ENCODE peak calls at places on chromosomes 1 and 21, in eight cellular contexts. R is A549, T is endothelial cell of umbilical vein, V is SK-N-SH, K is K562, E is GM12878, W is HCT116, D is WTC11. A is an unnamed sample.

GRCh38 chr1:85203573-85204169 is 2.9 kb upstream of the SYDE2 start:
- DNase-seq in K (no peak), V (no peak), D (no peak), E (no peak), T (no peak), R (no peak), W (no peak), A (no peak)

GRCh38 chr1:30735668-30736498 is 12.5 kb upstream of the MATN1 start:
- DNase-seq in V (no peak), E (no peak), K (no peak), T (no peak), W (no peak), D (no peak), R (no peak), A (no peak)

GRCh38 chr1:14804626-14805025 is 206.1 kb downstream of the KAZN start:
- DNase-seq in W (peak), T (no peak), V (peak), K (peak), R (peak), D (peak), E (no peak), A (peak)

GRCh38 chr1:118100686-118101300 is 84.2 kb downstream of the SPAG17 start:
- DNase-seq in K (no peak), E (no peak), D (no peak), T (no peak), V (no peak), R (no peak), W (no peak), A (no peak)

GRCh38 chr21:39385299-39386145 is 36.6 kb upstream of the HMGN1 start:
- DNase-seq in E (no peak), T (peak), R (peak), K (no peak), D (no peak), W (no peak), V (peak), A (peak)

GRCh38 chr1:209155556-209155955 is 428.0 kb upstream of the CAMK1G start:
- DNase-seq in V (no peak), D (no peak), E (no peak), K (no peak), R (no peak), T (no peak), W (no peak), A (no peak)

GRCh38 chr1:63012339-63012738 is 228.4 kb downstream of the ATG4C start:
- DNase-seq in D (no peak), R (no peak), V (no peak), T (no peak), W (no peak), K (no peak), E (no peak), A (no peak)

GRCh38 chr1:54795100-54795665 is 5.9 kb downstream of the TTC22 start:
- DNase-seq in R (no peak), V (peak), D (no peak), E (no peak), T (no peak), K (no peak), W (no peak), A (no peak)

GRCh38 chr1:73593379-73593778 is 604.6 kb downstream of the LRRIQ3 start:
- DNase-seq in K (no peak), D (no peak), T (peak), R (peak), W (no peak), V (no peak), E (no peak), A (peak)

GRCh38 chr1:12521096-12521495 is 96.9 kb downstream of the DHRS3 start:
- DNase-seq in K (no peak), T (no peak), R (no peak), W (no peak), E (no peak), D (no peak), V (peak), A (no peak)

GRCh38 chr1:192810253-192810880 is 1.5 kb downstream of the RGS2 start:
- DNase-seq in K (no peak), E (no peak), W (no peak), V (no peak), D (no peak), T (peak), R (no peak), A (peak)

GRCh38 chr1:218735436-218735835 is 390.3 kb downstream of the TGFB2 start:
- DNase-seq in E (no peak), D (no peak), R (no peak), K (no peak), W (no peak), V (no peak), T (no peak), A (no peak)

GRCh38 chr1:81208441-81208840 is 592.3 kb upstream of the ADGRL2 start:
- DNase-seq in R (no peak), W (no peak), K (no peak), E (no peak), V (no peak), T (no peak), D (no peak), A (peak)

GRCh38 chr21:39613029-39613934 is 542 bp downstream of the B3GALT5 start:
- DNase-seq in D (no peak), R (no peak), K (no peak), W (no peak), V (peak), E (no peak), T (no peak), A (no peak)

GRCh38 chr1:110800079-110800478 is 72.9 kb upstream of the CD53 start:
- DNase-seq in K (no peak), W (no peak), R (no peak), D (no peak), V (no peak), T (no peak), E (no peak), A (no peak)

GRCh38 chr1:244807138-244807537 is 28.3 kb upstream of the COX20 start:
- DNase-seq in D (no peak), W (no peak), V (no peak), K (no peak), T (no peak), E (no peak), R (no peak), A (no peak)

GRCh38 chr1:59025201-59025600 is 241.4 kb upstream of the JUN start:
- DNase-seq in E (no peak), T (peak), D (no peak), W (no peak), R (no peak), V (no peak), K (no peak), A (peak)

GRCh38 chr1:94962745-94963265 is 35.9 kb upstream of the CNN3 start:
- DNase-seq in K (no peak), E (peak), V (no peak), W (no peak), D (no peak), R (no peak), T (peak), A (peak)

GRCh38 chr1:82979593-82980230 is 1019.2 kb downstream of the TTLL7 start:
- DNase-seq in K (no peak), T (no peak), W (no peak), V (no peak), D (no peak), E (no peak), R (no peak), A (peak)

DNA sequence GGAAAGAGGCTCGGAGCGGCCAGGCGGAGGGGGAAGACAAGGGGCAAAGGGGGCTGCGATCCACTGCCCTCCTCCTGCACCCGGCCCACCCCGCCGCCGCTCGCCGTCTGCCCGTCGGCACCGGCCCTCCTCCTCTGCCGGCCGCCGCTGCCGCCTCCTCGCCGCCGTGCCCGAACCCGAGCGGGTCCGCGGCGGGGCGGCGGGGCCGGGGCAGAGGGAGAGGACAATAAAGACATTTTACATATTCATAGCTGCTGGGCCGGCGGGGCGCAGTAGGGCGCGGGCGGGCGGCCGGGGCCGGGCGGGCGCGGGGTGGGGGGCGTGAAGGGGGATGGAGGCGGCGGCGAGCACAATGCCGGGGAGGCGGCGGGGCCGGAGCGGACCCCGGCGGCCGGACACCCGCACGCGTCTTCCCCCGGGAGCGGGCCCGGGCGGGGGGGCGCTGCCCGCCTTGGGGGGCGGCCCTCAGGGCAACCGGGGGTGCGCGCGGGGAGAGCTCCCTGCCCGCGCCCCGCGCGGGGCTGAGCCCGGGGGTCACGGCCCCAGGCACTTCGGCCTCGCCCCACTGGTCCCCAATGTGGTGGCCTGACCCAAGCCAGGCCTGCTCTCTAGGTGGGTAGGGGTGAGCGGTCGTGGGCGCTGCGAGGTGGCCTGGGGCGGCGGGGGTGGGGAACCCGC is 579 bp downstream of the POU2F1 start:
- DNase-seq in K (peak), D (peak), W (no peak), T (peak), V (peak), R (no peak), E (no peak), A (no peak)
- TF ChIP-seq MAX in K (no peak), D (no peak), W (no peak), T (no peak), V (no peak), R (no peak), E (no peak), A (no peak)

GRCh38 chr1:234724517-234725176 is 114.7 kb upstream of the IRF2BP2 start:
- DNase-seq in K (peak), E (no peak), D (no peak), R (no peak), T (peak), V (peak), W (peak), A (no peak)
- TF ChIP-seq CTCF in K (no peak), E (no peak), D (no peak), R (no peak), T (no peak), V (no peak), W (no peak), A (no peak)

DNA sequence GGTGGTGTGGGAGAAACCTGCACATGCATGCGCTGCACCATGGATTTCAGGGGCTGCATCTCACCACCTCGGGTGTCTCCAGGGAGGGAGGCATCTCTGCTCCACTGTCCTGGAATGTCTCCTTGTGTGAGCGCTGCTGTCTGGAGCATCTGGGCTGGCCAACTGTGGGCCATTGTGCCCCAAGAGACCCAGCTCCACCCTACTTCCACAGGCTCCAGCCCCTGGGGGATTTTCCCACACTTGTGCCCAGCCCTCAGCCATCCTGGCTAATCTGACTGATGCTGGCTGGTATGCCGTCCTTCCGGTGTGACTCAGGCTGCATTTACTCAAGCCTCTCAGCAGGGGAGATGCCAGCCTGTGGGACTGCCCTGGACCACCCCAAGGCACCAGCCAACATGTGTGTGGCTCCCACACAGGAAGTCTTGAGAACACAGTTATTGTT is 62.0 kb downstream of the TRIM11 start:
- DNase-seq in R (peak), D (no peak), K (no peak), E (no peak), V (no peak), T (no peak), W (no peak), A (peak)
- TF ChIP-seq MAX in R (no peak), D (no peak), K (no peak), E (no peak), V (no peak), T (no peak), W (no peak), A (no peak)

GRCh38 chr1:1345860-1346500 is 3.2 kb downstream of the DVL1 start:
- DNase-seq in W (no peak), R (no peak), K (no peak), V (no peak), E (no peak), D (no peak), T (no peak), A (no peak)

GRCh38 chr1:1346501-1346890 is 2.7 kb downstream of the DVL1 start:
- DNase-seq in D (no peak), K (no peak), T (no peak), E (no peak), W (no peak), R (no peak), V (no peak), A (no peak)

GRCh38 chr1:1343811-1344421 is 5.3 kb downstream of the DVL1 start:
- DNase-seq in W (no peak), K (no peak), V (no peak), D (no peak), E (no peak), T (no peak), R (no peak), A (no peak)

GRCh38 chr1:1345384-1345783 is 3.8 kb downstream of the DVL1 start:
- DNase-seq in K (no peak), E (no peak), R (no peak), T (no peak), V (no peak), W (no peak), D (no peak), A (no peak)

GRCh38 chr1:1344672-1345361 is 4.4 kb downstream of the DVL1 start:
- DNase-seq in E (no peak), V (peak), D (peak), R (peak), K (peak), T (no peak), W (peak), A (no peak)
- TF ChIP-seq CTCF in E (peak), V (peak), D (peak), R (peak), K (peak), T (peak), W (no peak), A (no peak)